ENCODE peak calls at places on chromosomes 13 and 19, in five cellular contexts. One of them, this sample, is unnamed.

GRCh38 chr13:35984776-35985453 is 146.3 kb downstream of the DCLK1 start:
- DNase-seq in left ventricle myocardium inferior: no peak
- DNase-seq in OCI-LY7: no peak
- DNase-seq in lower leg skin: no peak
- DNase-seq in H9: peak
- DNase-seq in this sample: no peak

GRCh38 chr19:41214161-41214560 is 4.9 kb upstream of the AXL start:
- DNase-seq in left ventricle myocardium inferior: no peak
- DNase-seq in OCI-LY7: no peak
- DNase-seq in lower leg skin: no peak
- DNase-seq in H9: no peak
- DNase-seq in this sample: no peak

GRCh38 chr13:102651392-102651791 is 43.5 kb downstream of the METTL21C start:
- DNase-seq in left ventricle myocardium inferior: no peak
- DNase-seq in OCI-LY7: no peak
- DNase-seq in lower leg skin: no peak
- DNase-seq in H9: no peak
- DNase-seq in this sample: no peak

GRCh38 chr19:888615-889385 is 4.2 kb downstream of the MED16 start:
- DNase-seq in left ventricle myocardium inferior: no peak
- DNase-seq in OCI-LY7: no peak
- DNase-seq in lower leg skin: no peak
- DNase-seq in H9: no peak
- DNase-seq in this sample: peak

GRCh38 chr19:38369584-38369983 is 4.8 kb upstream of the PSMD8 start:
- DNase-seq in left ventricle myocardium inferior: no peak
- DNase-seq in OCI-LY7: no peak
- DNase-seq in lower leg skin: no peak
- DNase-seq in H9: no peak
- DNase-seq in this sample: no peak

GRCh38 chr19:14474827-14475226 is 327 bp downstream of the PTGER1 start:
- DNase-seq in left ventricle myocardium inferior: no peak
- DNase-seq in OCI-LY7: no peak
- DNase-seq in lower leg skin: no peak
- DNase-seq in H9: no peak
- DNase-seq in this sample: peak

GRCh38 chr19:16447015-16447384 is 24.8 kb downstream of the EPS15L1 start:
- DNase-seq in left ventricle myocardium inferior: peak
- DNase-seq in OCI-LY7: peak
- DNase-seq in lower leg skin: peak
- DNase-seq in H9: no peak
- DNase-seq in this sample: peak

GRCh38 chr13:45847554-45848224 is 3.9 kb downstream of the SIAH3 start:
- DNase-seq in left ventricle myocardium inferior: peak
- DNase-seq in OCI-LY7: no peak
- DNase-seq in lower leg skin: no peak
- DNase-seq in H9: peak
- DNase-seq in this sample: peak

GRCh38 chr19:48271531-48272151 is 1.8 kb downstream of the ZNF114 start:
- DNase-seq in left ventricle myocardium inferior: peak
- DNase-seq in OCI-LY7: peak
- DNase-seq in lower leg skin: peak
- DNase-seq in H9: peak
- DNase-seq in this sample: peak

GRCh38 chr13:109918179-109918651 is 131.8 kb upstream of the IRS2 start:
- DNase-seq in left ventricle myocardium inferior: no peak
- DNase-seq in OCI-LY7: no peak
- DNase-seq in lower leg skin: no peak
- DNase-seq in H9: no peak
- DNase-seq in this sample: no peak

GRCh38 chr13:90792335-90792734 is 555.2 kb upstream of the MIR17HG start:
- DNase-seq in left ventricle myocardium inferior: no peak
- DNase-seq in OCI-LY7: no peak
- DNase-seq in lower leg skin: no peak
- DNase-seq in H9: no peak
- DNase-seq in this sample: no peak

GRCh38 chr13:111594606-111595005 is 274.2 kb downstream of the TEX29 start:
- DNase-seq in left ventricle myocardium inferior: no peak
- DNase-seq in OCI-LY7: no peak
- DNase-seq in lower leg skin: peak
- DNase-seq in H9: no peak
- DNase-seq in this sample: no peak

GRCh38 chr19:10001899-10002298 is 8.4 kb downstream of the COL5A3 start:
- DNase-seq in left ventricle myocardium inferior: peak
- DNase-seq in OCI-LY7: no peak
- DNase-seq in lower leg skin: no peak
- DNase-seq in H9: peak
- DNase-seq in this sample: no peak

GRCh38 chr13:93411281-93411680 is 184.7 kb downstream of the GPC6 start:
- DNase-seq in left ventricle myocardium inferior: no peak
- DNase-seq in OCI-LY7: no peak
- DNase-seq in lower leg skin: no peak
- DNase-seq in H9: no peak
- DNase-seq in this sample: no peak

GRCh38 chr19:38718747-38719543 is 25.3 kb downstream of the CAPN12 start:
- DNase-seq in left ventricle myocardium inferior: peak
- DNase-seq in OCI-LY7: no peak
- DNase-seq in lower leg skin: no peak
- DNase-seq in H9: peak
- DNase-seq in this sample: no peak

GRCh38 chr19:54173951-54174817 is 1.2 kb upstream of the TMC4 start:
- DNase-seq in left ventricle myocardium inferior: no peak
- DNase-seq in OCI-LY7: no peak
- DNase-seq in lower leg skin: no peak
- DNase-seq in H9: peak
- DNase-seq in this sample: no peak

DNA sequence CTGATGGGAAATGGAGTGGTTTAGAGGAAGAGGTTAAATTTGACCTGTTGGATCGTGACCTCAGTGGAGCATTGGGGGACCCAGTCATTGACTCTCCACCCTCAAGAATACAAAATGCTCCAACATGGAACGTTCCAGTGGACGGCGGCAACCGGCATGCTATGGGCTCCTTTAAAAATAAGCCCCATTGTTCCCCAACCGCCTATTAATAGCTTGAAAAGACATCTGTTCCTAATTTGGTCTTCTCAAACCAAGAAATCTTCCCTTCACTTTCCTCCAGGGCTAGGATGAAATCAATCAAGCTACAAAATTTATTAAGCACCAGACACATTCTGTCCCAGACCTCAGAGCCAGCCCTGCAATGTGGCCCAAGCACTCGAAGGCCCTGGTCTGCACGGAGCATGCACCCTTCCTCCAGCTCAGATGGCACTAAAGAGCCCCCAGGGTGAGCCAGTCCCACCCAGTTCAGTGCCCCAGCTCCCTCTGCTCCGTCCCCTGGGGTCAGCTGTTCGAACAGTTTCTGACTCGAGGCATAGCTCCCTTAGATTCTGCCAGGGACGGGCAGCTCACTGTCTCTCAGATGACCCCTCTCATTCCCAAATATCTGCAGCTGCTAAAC is 22.5 kb upstream of the VSTM2B start:
- DNase-seq in left ventricle myocardium inferior: no peak
- DNase-seq in OCI-LY7: no peak
- DNase-seq in lower leg skin: no peak
- DNase-seq in H9: no peak
- DNase-seq in this sample: no peak
- TF ChIP-seq CTCF in left ventricle myocardium inferior: no peak
- TF ChIP-seq CTCF in OCI-LY7: no peak
- TF ChIP-seq CTCF in lower leg skin: no peak
- TF ChIP-seq CTCF in H9: no peak
- TF ChIP-seq CTCF in this sample: no peak

DNA sequence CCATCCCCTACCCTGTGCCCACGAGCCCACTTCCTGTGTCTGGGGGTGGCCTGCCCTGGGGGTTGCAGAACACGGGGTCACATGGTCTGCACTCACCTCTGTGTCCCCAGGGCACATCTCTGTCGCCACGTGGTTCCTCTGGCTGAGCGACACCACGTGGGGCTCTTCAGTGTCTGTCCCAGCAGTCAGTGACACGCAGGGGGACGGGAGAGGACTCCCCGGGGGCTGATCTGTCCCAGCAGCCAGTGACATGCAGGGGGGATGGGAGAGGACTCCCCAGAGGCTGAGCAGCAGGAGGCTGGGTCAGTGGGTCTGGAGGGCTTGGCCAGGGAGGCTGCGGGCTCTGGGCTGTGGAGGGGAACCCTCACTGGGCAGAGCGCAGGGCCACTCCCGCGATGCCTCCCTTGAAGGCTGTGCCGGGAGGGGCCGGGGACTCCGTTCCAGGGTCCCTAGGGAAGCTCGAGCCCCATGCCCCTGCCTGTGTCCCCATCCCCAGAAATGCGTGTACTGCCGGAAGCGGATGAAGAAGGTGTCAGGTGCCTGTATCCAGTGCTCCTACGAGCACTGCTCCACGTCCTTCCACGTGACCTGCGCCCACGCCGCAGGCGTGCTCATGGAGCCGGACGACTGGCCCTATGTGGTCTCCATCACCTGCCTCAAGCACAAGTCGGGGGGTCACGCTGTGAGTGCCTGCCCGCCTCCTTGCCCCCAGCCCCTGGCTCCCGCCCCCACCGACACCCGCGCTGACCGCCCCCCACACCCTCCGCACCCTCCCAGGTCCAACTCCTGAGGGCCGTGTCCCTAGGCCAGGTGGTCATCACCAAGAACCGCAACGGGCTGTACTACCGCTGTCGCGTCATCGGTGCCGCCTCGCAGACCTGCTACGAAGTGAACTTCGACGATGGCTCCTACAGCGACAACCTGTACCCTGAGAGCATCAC is 174.8 kb downstream of the KDM4B start:
- DNase-seq in left ventricle myocardium inferior: peak
- DNase-seq in OCI-LY7: peak
- DNase-seq in lower leg skin: no peak
- DNase-seq in H9: no peak
- DNase-seq in this sample: no peak
- TF ChIP-seq CTCF in left ventricle myocardium inferior: no peak
- TF ChIP-seq CTCF in OCI-LY7: no peak
- TF ChIP-seq CTCF in lower leg skin: no peak
- TF ChIP-seq CTCF in H9: no peak
- TF ChIP-seq CTCF in this sample: no peak

GRCh38 chr19:8593931-8594330 is 16.6 kb downstream of the ADAMTS10 start:
- DNase-seq in left ventricle myocardium inferior: no peak
- DNase-seq in OCI-LY7: no peak
- DNase-seq in lower leg skin: no peak
- DNase-seq in H9: no peak
- DNase-seq in this sample: no peak
- TF ChIP-seq CTCF in left ventricle myocardium inferior: peak
- TF ChIP-seq CTCF in OCI-LY7: peak
- TF ChIP-seq CTCF in lower leg skin: no peak
- TF ChIP-seq CTCF in H9: peak
- TF ChIP-seq CTCF in this sample: no peak

DNA sequence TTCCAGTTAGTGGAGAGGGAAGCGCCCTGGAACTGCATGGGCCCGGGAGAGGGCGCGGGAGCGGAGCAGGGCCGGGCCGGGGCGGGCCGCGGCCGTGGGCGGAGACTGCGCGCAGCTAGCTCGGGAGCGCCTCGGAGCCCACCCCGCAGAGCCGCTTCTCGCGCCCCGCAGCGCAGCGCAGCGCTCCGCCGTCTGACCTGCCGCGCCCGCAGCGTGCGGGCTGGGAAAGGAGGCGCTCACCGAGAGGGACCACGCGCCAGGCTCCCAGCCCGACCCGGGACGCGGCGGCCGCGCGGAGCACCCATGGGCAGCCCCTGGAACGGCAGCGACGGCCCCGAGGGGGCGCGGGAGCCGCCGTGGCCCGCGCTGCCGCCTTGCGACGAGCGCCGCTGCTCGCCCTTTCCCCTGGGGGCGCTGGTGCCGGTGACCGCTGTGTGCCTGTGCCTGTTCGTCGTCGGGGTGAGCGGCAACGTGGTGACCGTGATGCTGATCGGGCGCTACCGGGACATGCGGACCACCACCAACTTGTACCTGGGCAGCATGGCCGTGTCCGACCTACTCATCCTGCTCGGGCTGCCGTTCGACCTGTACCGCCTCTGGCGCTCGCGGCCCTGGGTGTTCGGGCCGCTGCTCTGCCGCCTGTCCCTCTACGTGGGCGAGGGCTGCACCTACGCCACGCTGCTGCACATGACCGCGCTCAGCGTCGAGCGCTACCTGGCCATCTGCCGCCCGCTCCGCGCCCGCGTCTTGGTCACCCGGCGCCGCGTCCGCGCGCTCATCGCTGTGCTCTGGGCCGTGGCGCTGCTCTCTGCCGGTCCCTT is at the start of gene MLNR:
- DNase-seq in left ventricle myocardium inferior: no peak
- DNase-seq in OCI-LY7: no peak
- DNase-seq in lower leg skin: no peak
- DNase-seq in H9: peak
- DNase-seq in this sample: peak
- TF ChIP-seq CTCF in left ventricle myocardium inferior: peak
- TF ChIP-seq CTCF in OCI-LY7: no peak
- TF ChIP-seq CTCF in lower leg skin: no peak
- TF ChIP-seq CTCF in H9: peak
- TF ChIP-seq CTCF in this sample: no peak

DNA sequence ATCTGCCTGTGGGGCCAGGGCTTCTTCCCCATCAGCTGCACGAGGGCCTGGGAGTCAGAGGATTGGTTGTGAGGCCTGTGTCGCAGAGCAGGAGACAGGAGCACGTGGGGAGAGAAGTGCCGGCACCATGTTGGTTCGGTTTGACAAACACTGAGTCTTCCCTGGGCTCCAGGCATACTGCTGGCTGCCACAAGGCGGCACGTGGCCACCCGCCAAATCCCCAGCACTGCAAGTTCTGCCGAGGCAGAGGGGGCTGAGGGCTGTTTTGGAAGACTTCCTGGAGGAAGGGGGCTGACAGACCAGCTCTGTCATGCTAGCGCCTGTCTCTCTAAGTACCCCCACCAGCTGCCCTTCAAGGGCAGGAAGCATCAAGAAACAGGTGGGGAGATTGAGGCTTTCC is 9.5 kb downstream of the SHANK1 start:
- DNase-seq in left ventricle myocardium inferior: no peak
- DNase-seq in OCI-LY7: no peak
- DNase-seq in lower leg skin: no peak
- DNase-seq in H9: no peak
- DNase-seq in this sample: no peak
- TF ChIP-seq CTCF in left ventricle myocardium inferior: no peak
- TF ChIP-seq CTCF in OCI-LY7: no peak
- TF ChIP-seq CTCF in lower leg skin: no peak
- TF ChIP-seq CTCF in H9: peak
- TF ChIP-seq CTCF in this sample: no peak

DNA sequence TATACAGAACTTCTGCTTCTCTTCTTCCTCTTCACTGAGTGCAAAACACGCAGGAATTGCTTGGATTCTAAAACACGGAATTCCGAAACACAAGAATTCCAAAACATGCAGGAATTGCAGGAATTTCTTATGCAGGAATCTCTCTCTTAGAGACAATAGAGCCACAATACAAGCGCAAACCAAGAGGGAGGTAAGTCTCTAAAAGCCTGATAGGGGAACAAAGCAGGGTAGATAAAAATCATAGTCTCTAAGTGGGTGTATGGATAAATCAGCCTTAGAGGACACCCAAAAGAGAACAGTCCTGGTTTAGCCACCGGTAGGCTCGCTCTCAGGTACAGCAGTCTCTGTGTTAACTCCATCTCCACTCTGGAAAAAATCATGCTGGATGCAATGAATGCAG is 112.9 kb downstream of the LHFPL6 start:
- DNase-seq in left ventricle myocardium inferior: no peak
- DNase-seq in OCI-LY7: no peak
- DNase-seq in lower leg skin: no peak
- DNase-seq in H9: peak
- DNase-seq in this sample: no peak
- TF ChIP-seq CTCF in left ventricle myocardium inferior: no peak
- TF ChIP-seq CTCF in OCI-LY7: no peak
- TF ChIP-seq CTCF in lower leg skin: no peak
- TF ChIP-seq CTCF in H9: no peak
- TF ChIP-seq CTCF in this sample: no peak